ENCODE peak calls at places on chromosomes 1 and 21, in five cellular contexts. S is fibroblast of mammary gland; G is CD4-positive, alpha-beta T cell; L is pancreas; K is thoracic aorta. Y is an unnamed sample.

GRCh38 chr1:227131193-227131592 is 187.1 kb downstream of the CDC42BPA start:
- DNase-seq in S (peak; percentile 56), G (no peak), L (no peak), K (no peak), Y (no peak)

GRCh38 chr21:46191257-46191685 is 7.0 kb upstream of the SPATC1L start:
- DNase-seq in S (peak; percentile 90), G (no peak), L (no peak), K (no peak), Y (no peak)

GRCh38 chr1:203167026-203167912 is 8.4 kb downstream of the MYBPH start:
- DNase-seq in S (no peak), G (no peak), L (no peak), K (no peak), Y (no peak)

GRCh38 chr1:77866296-77866695 is 22.1 kb upstream of the NEXN start:
- DNase-seq in S (peak; percentile 24), G (no peak), L (no peak), K (no peak), Y (no peak)

GRCh38 chr1:24362416-24362815 is 43.3 kb downstream of the GRHL3 start:
- DNase-seq in S (no peak), G (no peak), L (no peak), K (no peak), Y (no peak)

GRCh38 chr1:11640101-11640500 is 14.1 kb downstream of the FBXO2 start:
- DNase-seq in S (no peak), G (no peak), L (no peak), K (no peak), Y (no peak)

GRCh38 chr21:19607983-19608668 is 1204.5 kb upstream of the TMPRSS15 start:
- DNase-seq in S (no peak), G (no peak), L (peak; percentile 21), K (no peak), Y (no peak)

GRCh38 chr1:185279571-185279970 is 37.5 kb downstream of the IVNS1ABP start:
- DNase-seq in S (peak; percentile 62), G (no peak), L (no peak), K (no peak), Y (no peak)

GRCh38 chr1:154843913-154844681 is 26.0 kb downstream of the KCNN3 start:
- DNase-seq in S (no peak), G (no peak), L (no peak), K (no peak), Y (peak; percentile 64)

GRCh38 chr1:14693996-14694395 is 95.5 kb downstream of the KAZN start:
- DNase-seq in S (no peak), G (no peak), L (no peak), K (no peak), Y (no peak)

GRCh38 chr1:246012271-246012854 is 494.7 kb downstream of the SMYD3 start:
- DNase-seq in S (peak; percentile 56), G (no peak), L (no peak), K (no peak), Y (peak; percentile 47)

GRCh38 chr1:225883616-225884265 is 1.6 kb upstream of the TMEM63A start:
- DNase-seq in S (no peak), G (no peak), L (no peak), K (no peak), Y (no peak)

GRCh38 chr1:224626042-224626441 is 9.9 kb downstream of the CNIH3 start:
- DNase-seq in S (peak; percentile 88), G (no peak), L (no peak), K (no peak), Y (no peak)

GRCh38 chr1:170162385-170163226 is 16.8 kb downstream of the NTMT2 start:
- DNase-seq in S (peak; percentile 97), G (no peak), L (no peak), K (peak; percentile 22), Y (no peak)

GRCh38 chr1:25672763-25673409 is 56.3 kb downstream of the MAN1C1 start:
- DNase-seq in S (no peak), G (no peak), L (no peak), K (no peak), Y (no peak)

GRCh38 chr1:10664251-10664650 is 132.2 kb downstream of the CASZ1 start:
- DNase-seq in S (no peak), G (no peak), L (no peak), K (no peak), Y (no peak)

GRCh38 chr1:47444317-47444577 is 6.4 kb downstream of the FOXD2 start:
- DNase-seq in S (no peak), G (no peak), L (no peak), K (no peak), Y (no peak)

GRCh38 chr1:186819140-186819539 is 9.6 kb upstream of the PLA2G4A start:
- DNase-seq in S (peak; percentile 84), G (no peak), L (no peak), K (no peak), Y (no peak)

GRCh38 chr1:62271932-62272728 is 47.1 kb downstream of the KANK4 start:
- DNase-seq in S (no peak), G (peak; percentile 51), L (no peak), K (no peak), Y (peak; percentile 46)

GRCh38 chr1:118984086-118984989 is 3.8 kb downstream of the TBX15 start:
- DNase-seq in S (peak; percentile 76), G (no peak), L (peak; percentile 26), K (no peak), Y (peak; percentile 19)

GRCh38 chr1:168921514-168922106 is 184.9 kb upstream of the ATP1B1 start:
- DNase-seq in S (no peak), G (no peak), L (no peak), K (no peak), Y (peak; percentile 16)

DNA sequence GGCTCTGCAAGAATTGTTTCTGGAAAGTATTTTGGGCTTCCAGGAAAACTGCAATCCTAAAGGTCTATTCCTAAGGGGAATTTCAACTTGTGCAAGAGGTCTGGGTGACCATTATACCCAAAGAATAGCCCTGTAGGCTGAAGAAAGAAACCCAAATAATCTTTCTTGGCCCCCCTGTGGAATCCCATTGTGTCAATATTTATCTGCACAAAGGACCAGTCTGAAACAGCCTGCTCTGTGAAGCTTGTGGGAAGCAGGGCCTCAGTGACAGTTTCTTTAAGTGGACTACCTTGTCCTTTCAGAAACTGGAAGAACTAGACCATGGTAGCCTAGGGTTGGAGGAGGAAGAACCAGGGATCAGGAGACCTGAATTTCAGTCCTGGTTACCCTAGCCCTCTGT is 58.4 kb upstream of the HSD17B7 start:
- DNase-seq in S (no peak), G (no peak), L (no peak), K (no peak), Y (no peak)
- TF ChIP-seq CTCF in S (no peak), G (no peak), L (no peak), K (no peak), Y (no peak)

GRCh38 chr1:59846209-59846894 is 31.6 kb downstream of the HOOK1 start:
- DNase-seq in S (no peak), G (no peak), L (no peak), K (no peak), Y (no peak)
- TF ChIP-seq CTCF in S (no peak), G (no peak), L (no peak), K (no peak), Y (no peak)

GRCh38 chr1:178052650-178053461 is 41.0 kb upstream of the RASAL2 start:
- DNase-seq in S (peak; percentile 54), G (no peak), L (no peak), K (no peak), Y (no peak)

GRCh38 chr1:178055779-178056471 is 38.0 kb upstream of the RASAL2 start:
- DNase-seq in S (peak; percentile 37), G (no peak), L (no peak), K (no peak), Y (peak; percentile 69)

GRCh38 chr1:178057863-178058576 is 35.9 kb upstream of the RASAL2 start:
- DNase-seq in S (peak; percentile 91), G (no peak), L (no peak), K (no peak), Y (no peak)

GRCh38 chr1:178057131-178057765 is 36.7 kb upstream of the RASAL2 start:
- DNase-seq in S (peak; percentile 47), G (no peak), L (no peak), K (no peak), Y (no peak)

DNA sequence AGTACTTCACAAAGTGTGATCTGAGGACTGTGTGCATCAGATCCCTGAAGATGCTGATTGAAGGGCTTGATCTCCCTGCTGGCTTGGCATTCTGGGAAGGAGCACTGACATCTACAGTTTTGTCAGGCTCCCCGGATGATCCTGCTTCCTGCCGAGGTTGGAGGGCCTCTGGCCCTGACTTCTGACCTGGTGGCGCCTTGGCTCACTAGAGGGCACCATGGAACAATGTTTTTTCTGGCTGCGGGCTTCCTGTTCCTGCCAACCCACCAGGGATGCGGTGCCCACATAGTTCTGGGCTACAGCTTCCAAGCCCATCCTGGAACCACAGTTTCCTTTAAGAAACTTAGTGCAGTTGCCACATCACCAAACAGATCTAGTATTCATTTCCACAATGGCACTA is 38.8 kb upstream of the RASAL2 start:
- DNase-seq in S (peak; percentile 48), G (no peak), L (no peak), K (no peak), Y (no peak)
- TF ChIP-seq CTCF in S (peak; percentile 27), G (no peak), L (no peak), K (peak; percentile 18), Y (peak; percentile 38)

GRCh38 chr1:34511802-34512201 is 243.0 kb upstream of the GJB5 start:
- DNase-seq in S (no peak), G (no peak), L (no peak), K (no peak), Y (no peak)
- TF ChIP-seq CTCF in S (no peak), G (no peak), L (no peak), K (no peak), Y (no peak)

DNA sequence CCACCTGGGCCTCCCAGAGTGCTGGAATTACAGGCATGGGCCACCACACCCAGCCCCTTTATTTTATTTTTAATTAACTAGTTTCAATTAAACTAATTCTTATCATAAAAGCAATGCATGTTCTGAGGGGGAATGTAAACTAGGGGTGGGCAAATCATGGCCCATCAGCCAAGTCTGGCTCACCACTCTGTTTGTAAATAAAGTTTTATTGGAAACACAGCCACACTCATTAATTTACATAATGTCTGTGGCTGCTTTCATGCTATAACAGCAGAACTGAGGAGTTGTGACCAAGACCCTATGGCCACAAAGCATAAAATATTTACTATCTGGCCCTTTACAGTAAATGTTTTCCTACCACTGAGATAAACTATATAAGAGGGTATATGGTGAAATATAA is 28.7 kb upstream of the IPO9 start:
- DNase-seq in S (no peak), G (no peak), L (no peak), K (no peak), Y (no peak)
- TF ChIP-seq CTCF in S (no peak), G (no peak), L (no peak), K (no peak), Y (no peak)